ENCODE peak calls at places on chromosomes 3 and 15, in six cellular contexts. One of them, this sample, is unnamed. For H3K4me1, the result is how much of the 10 kb centered on the place peaks cover.

GRCh38 chr15:98292442-98293240 is 332.1 kb downstream of the ARRDC4 start:
- DNase-seq in H1: peak
- DNase-seq in mesendoderm: peak
- DNase-seq in trophoblast cell: peak
- DNase-seq in mesenchymal stem cell: peak
- DNase-seq in IMR-90: no peak
- DNase-seq in this sample: peak

GRCh38 chr3:7745711-7746110 is 755.9 kb upstream of the LMCD1 start:
- DNase-seq in H1: no peak
- DNase-seq in IMR-90: no peak
- DNase-seq in mesendoderm: no peak
- DNase-seq in mesenchymal stem cell: no peak
- DNase-seq in trophoblast cell: no peak
- DNase-seq in this sample: no peak

GRCh38 chr3:66098436-66098835 is 59.7 kb upstream of the MAGI1 start:
- DNase-seq in trophoblast cell: no peak
- DNase-seq in mesenchymal stem cell: no peak
- DNase-seq in mesendoderm: no peak
- DNase-seq in H1: no peak
- DNase-seq in IMR-90: peak
- DNase-seq in this sample: no peak

GRCh38 chr15:56732135-56732880 is 1.0 kb downstream of the ZNF280D start:
- DNase-seq in trophoblast cell: no peak
- DNase-seq in mesenchymal stem cell: peak
- DNase-seq in IMR-90: peak
- DNase-seq in mesendoderm: peak
- DNase-seq in H1: no peak
- DNase-seq in this sample: peak

GRCh38 chr3:55482496-55483195 is 4.5 kb downstream of the WNT5A start:
- DNase-seq in IMR-90: peak
- DNase-seq in mesenchymal stem cell: peak
- DNase-seq in mesendoderm: peak
- DNase-seq in H1: no peak
- DNase-seq in trophoblast cell: no peak
- DNase-seq in this sample: peak

GRCh38 chr3:149936812-149937230 is 33.9 kb downstream of the PFN2 start:
- DNase-seq in trophoblast cell: peak
- DNase-seq in mesendoderm: peak
- DNase-seq in H1: peak
- DNase-seq in IMR-90: peak
- DNase-seq in mesenchymal stem cell: peak
- DNase-seq in this sample: peak

GRCh38 chr3:20846081-20846480 is 660.1 kb upstream of the SGO1 start:
- DNase-seq in IMR-90: no peak
- DNase-seq in H1: no peak
- DNase-seq in trophoblast cell: no peak
- DNase-seq in mesendoderm: no peak
- DNase-seq in mesenchymal stem cell: no peak
- DNase-seq in this sample: no peak

GRCh38 chr3:183410759-183411158 is 17.7 kb downstream of the MCF2L2 start:
- DNase-seq in mesendoderm: no peak
- DNase-seq in IMR-90: no peak
- DNase-seq in H1: no peak
- DNase-seq in trophoblast cell: no peak
- DNase-seq in mesenchymal stem cell: no peak
- DNase-seq in this sample: no peak

GRCh38 chr15:37056168-37056893 is 44.0 kb downstream of the MEIS2 start:
- DNase-seq in mesendoderm: no peak
- DNase-seq in H1: no peak
- DNase-seq in IMR-90: no peak
- DNase-seq in mesenchymal stem cell: no peak
- DNase-seq in trophoblast cell: no peak
- DNase-seq in this sample: peak

GRCh38 chr3:154243353-154243752 is 80.9 kb downstream of the DHX36 start:
- DNase-seq in H1: no peak
- DNase-seq in mesenchymal stem cell: peak
- DNase-seq in trophoblast cell: no peak
- DNase-seq in IMR-90: peak
- DNase-seq in mesendoderm: no peak
- DNase-seq in this sample: no peak

GRCh38 chr15:58562135-58562534 is 130.3 kb downstream of the LIPC start:
- DNase-seq in H1: no peak
- DNase-seq in IMR-90: no peak
- DNase-seq in trophoblast cell: no peak
- DNase-seq in mesendoderm: no peak
- DNase-seq in mesenchymal stem cell: no peak
- DNase-seq in this sample: no peak

GRCh38 chr15:73051811-73052678 is at the start of gene NEO1:
- DNase-seq in IMR-90: peak
- DNase-seq in mesenchymal stem cell: peak
- DNase-seq in trophoblast cell: peak
- DNase-seq in H1: peak
- DNase-seq in mesendoderm: peak
- DNase-seq in this sample: peak

GRCh38 chr15:37046876-37047614 is 53.3 kb downstream of the MEIS2 start:
- DNase-seq in IMR-90: peak
- DNase-seq in mesenchymal stem cell: peak
- DNase-seq in H1: no peak
- DNase-seq in trophoblast cell: peak
- DNase-seq in mesendoderm: peak
- DNase-seq in this sample: peak

GRCh38 chr3:192904632-192905289 is 12.9 kb downstream of the MB21D2 start:
- DNase-seq in mesenchymal stem cell: no peak
- DNase-seq in trophoblast cell: no peak
- DNase-seq in H1: no peak
- DNase-seq in IMR-90: no peak
- DNase-seq in mesendoderm: no peak
- DNase-seq in this sample: no peak

GRCh38 chr3:189186093-189186492 is 14.3 kb downstream of the TPRG1 start:
- DNase-seq in mesenchymal stem cell: peak
- DNase-seq in IMR-90: peak
- DNase-seq in trophoblast cell: peak
- DNase-seq in H1: no peak
- DNase-seq in mesendoderm: no peak
- DNase-seq in this sample: no peak

GRCh38 chr15:96342611-96343528 is 12.4 kb downstream of the NR2F2 start:
- DNase-seq in H1: no peak
- DNase-seq in trophoblast cell: no peak
- DNase-seq in IMR-90: no peak
- DNase-seq in mesenchymal stem cell: peak
- DNase-seq in mesendoderm: no peak
- DNase-seq in this sample: no peak

GRCh38 chr15:70741677-70742293 is 21.6 kb downstream of the UACA start:
- DNase-seq in trophoblast cell: no peak
- DNase-seq in IMR-90: peak
- DNase-seq in H1: no peak
- DNase-seq in mesendoderm: no peak
- DNase-seq in mesenchymal stem cell: peak
- DNase-seq in this sample: no peak

GRCh38 chr15:89630260-89630659 is 25.0 kb downstream of the KIF7 start:
- DNase-seq in H1: no peak
- DNase-seq in mesendoderm: no peak
- DNase-seq in trophoblast cell: no peak
- DNase-seq in IMR-90: no peak
- DNase-seq in mesenchymal stem cell: no peak
- DNase-seq in this sample: no peak

GRCh38 chr3:66165679-66166078 is 55.1 kb upstream of the SLC25A26 start:
- DNase-seq in mesenchymal stem cell: no peak
- DNase-seq in mesendoderm: no peak
- DNase-seq in trophoblast cell: no peak
- DNase-seq in IMR-90: no peak
- DNase-seq in H1: no peak
- DNase-seq in this sample: no peak

GRCh38 chr3:78895528-78895927 is 872.3 kb downstream of the ROBO1 start:
- DNase-seq in H1: no peak
- DNase-seq in IMR-90: no peak
- DNase-seq in mesenchymal stem cell: peak
- DNase-seq in trophoblast cell: no peak
- DNase-seq in mesendoderm: no peak
- DNase-seq in this sample: no peak

GRCh38 chr3:21942328-21942727 is 191.3 kb upstream of the ZNF385D start:
- DNase-seq in mesendoderm: no peak
- DNase-seq in trophoblast cell: peak
- DNase-seq in H1: no peak
- DNase-seq in mesenchymal stem cell: peak
- DNase-seq in IMR-90: peak
- DNase-seq in this sample: no peak

GRCh38 chr3:11995061-11995460 is 9.1 kb upstream of the SYN2 start:
- DNase-seq in H1: no peak
- DNase-seq in mesendoderm: peak
- DNase-seq in trophoblast cell: no peak
- DNase-seq in mesenchymal stem cell: no peak
- DNase-seq in IMR-90: no peak
- DNase-seq in this sample: no peak

GRCh38 chr3:99808163-99808794 is 9.4 kb upstream of the CMSS1 start:
- DNase-seq in IMR-90: peak
- DNase-seq in H1: no peak
- DNase-seq in mesenchymal stem cell: peak
- DNase-seq in mesendoderm: peak
- DNase-seq in trophoblast cell: peak
- DNase-seq in this sample: peak

GRCh38 chr3:149954812-149955211 is 15.9 kb downstream of the PFN2 start:
- DNase-seq in IMR-90: no peak
- DNase-seq in mesendoderm: no peak
- DNase-seq in H1: no peak
- DNase-seq in trophoblast cell: no peak
- DNase-seq in mesenchymal stem cell: peak
- DNase-seq in this sample: no peak

GRCh38 chr3:121869731-121870130 is 24.5 kb upstream of the SLC15A2 start:
- DNase-seq in IMR-90: no peak
- DNase-seq in trophoblast cell: no peak
- DNase-seq in H1: no peak
- DNase-seq in mesendoderm: no peak
- DNase-seq in mesenchymal stem cell: no peak
- DNase-seq in this sample: no peak

GRCh38 chr15:68820205-68820588 is 498 bp downstream of the ANP32A start:
- DNase-seq in mesendoderm: peak
- DNase-seq in IMR-90: no peak
- DNase-seq in H1: no peak
- DNase-seq in trophoblast cell: no peak
- DNase-seq in mesenchymal stem cell: peak
- DNase-seq in this sample: no peak
- H3K18ac ChIP-seq in mesendoderm: peak
- H3K18ac ChIP-seq in IMR-90: peak
- H3K18ac ChIP-seq in H1: peak
- H3K18ac ChIP-seq in trophoblast cell: peak
- H3K18ac ChIP-seq in mesenchymal stem cell: peak
- H3K18ac ChIP-seq in this sample: peak

GRCh38 chr3:58585005-58585786 is 8.0 kb upstream of the FAM107A start:
- DNase-seq in H1: no peak
- DNase-seq in mesendoderm: peak
- DNase-seq in trophoblast cell: peak
- DNase-seq in mesenchymal stem cell: peak
- DNase-seq in IMR-90: peak
- DNase-seq in this sample: peak

GRCh38 chr3:58588030-58588614 is 10.9 kb upstream of the FAM107A start:
- DNase-seq in mesendoderm: peak
- DNase-seq in H1: no peak
- DNase-seq in trophoblast cell: no peak
- DNase-seq in IMR-90: peak
- DNase-seq in mesenchymal stem cell: peak
- DNase-seq in this sample: peak

GRCh38 chr3:58584690-58585004 is 7.5 kb upstream of the FAM107A start:
- DNase-seq in trophoblast cell: no peak
- DNase-seq in mesenchymal stem cell: no peak
- DNase-seq in H1: no peak
- DNase-seq in IMR-90: no peak
- DNase-seq in mesendoderm: no peak
- DNase-seq in this sample: no peak

GRCh38 chr3:58586776-58587192 is 9.6 kb upstream of the FAM107A start:
- DNase-seq in mesenchymal stem cell: no peak
- DNase-seq in IMR-90: no peak
- DNase-seq in trophoblast cell: no peak
- DNase-seq in H1: no peak
- DNase-seq in mesendoderm: peak
- DNase-seq in this sample: no peak

DNA sequence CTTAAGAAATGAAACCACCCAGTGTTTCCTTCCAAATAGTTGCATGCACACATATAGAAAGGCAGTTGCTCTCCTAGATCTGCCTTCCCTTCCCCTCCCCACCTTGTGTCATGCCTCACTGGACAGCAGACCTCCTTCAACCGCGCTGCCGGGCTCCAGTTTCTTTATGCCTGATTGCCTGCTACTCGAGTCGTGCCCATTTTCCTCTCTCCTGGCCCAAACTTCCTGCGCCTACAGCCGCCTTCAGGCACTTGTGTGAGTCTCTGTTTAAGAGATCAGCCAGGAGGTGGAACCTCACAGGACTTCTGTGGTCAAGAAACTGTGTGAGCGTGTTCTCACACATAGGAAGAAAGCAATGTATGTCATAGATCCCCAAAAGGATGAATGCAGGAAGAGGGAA is 8.8 kb upstream of the FAM107A start:
- DNase-seq in IMR-90: no peak
- DNase-seq in H1: no peak
- DNase-seq in trophoblast cell: no peak
- DNase-seq in mesenchymal stem cell: no peak
- DNase-seq in mesendoderm: no peak
- DNase-seq in this sample: no peak
- H3K4me3 ChIP-seq in IMR-90: no peak
- H3K4me3 ChIP-seq in H1: peak
- H3K4me3 ChIP-seq in trophoblast cell: no peak
- H3K4me3 ChIP-seq in mesenchymal stem cell: peak
- H3K4me3 ChIP-seq in mesendoderm: no peak
- H3K4me3 ChIP-seq in this sample: no peak

GRCh38 chr15:78051622-78052405 is 25.7 kb downstream of the TBC1D2B start:
- DNase-seq in IMR-90: peak
- DNase-seq in mesendoderm: peak
- DNase-seq in H1: no peak
- DNase-seq in mesenchymal stem cell: no peak
- DNase-seq in trophoblast cell: peak
- DNase-seq in this sample: no peak
- H3K4me1 ChIP-seq in IMR-90: under half
- H3K4me1 ChIP-seq in mesendoderm: under half
- H3K4me1 ChIP-seq in H1: under half
- H3K4me1 ChIP-seq in mesenchymal stem cell: under half
- H3K4me1 ChIP-seq in trophoblast cell: under half
- H3K4me1 ChIP-seq in this sample: under half

GRCh38 chr3:196788509-196788908 is 48.9 kb downstream of the PAK2 start:
- DNase-seq in trophoblast cell: no peak
- DNase-seq in IMR-90: peak
- DNase-seq in mesendoderm: no peak
- DNase-seq in H1: no peak
- DNase-seq in mesenchymal stem cell: no peak
- DNase-seq in this sample: no peak
- H3K18ac ChIP-seq in trophoblast cell: no peak
- H3K18ac ChIP-seq in IMR-90: no peak
- H3K18ac ChIP-seq in mesendoderm: no peak
- H3K18ac ChIP-seq in H1: no peak
- H3K18ac ChIP-seq in mesenchymal stem cell: no peak
- H3K18ac ChIP-seq in this sample: no peak

This sample was measured in neuronal stem cell.